ENCODE peak calls at places on chromosomes 16 and 17, in five cellular contexts. L is stomach, W is PC-9, B is H9, A is RWPE1. M is an unnamed sample.

GRCh38 chr16:23124315-23124714 is 24.9 kb downstream of the USP31 start:
- DNase-seq in W (no peak), B (no peak), A (peak; percentile 77), L (no peak), M (peak; percentile 71)

GRCh38 chr17:75412455-75413317 is 7.2 kb upstream of the GRB2 start:
- DNase-seq in L (peak; percentile 68), A (peak; percentile 70), W (peak; percentile 43), B (peak; percentile 84), M (no peak)

GRCh38 chr17:44977065-44977464 is 9.0 kb upstream of the C1QL1 start:
- DNase-seq in B (no peak), W (no peak), L (no peak), A (no peak), M (no peak)

GRCh38 chr16:24980077-24980793 is 34.9 kb downstream of the ARHGAP17 start:
- DNase-seq in A (peak; percentile 26), L (no peak), W (peak; percentile 78), B (peak; percentile 19), M (no peak)

GRCh38 chr16:15822957-15823356 is 33.9 kb downstream of the MYH11 start:
- DNase-seq in B (no peak), L (peak; percentile 68), A (no peak), W (no peak), M (no peak)

GRCh38 chr17:78168906-78169793 is 769 bp downstream of the SYNGR2 start:
- DNase-seq in B (peak; percentile 88), L (peak; percentile 72), A (peak; percentile 72), W (no peak), M (no peak)

GRCh38 chr16:4200781-4201137 is 41.1 kb downstream of the SRL start:
- DNase-seq in W (peak; percentile 52), A (no peak), B (no peak), L (no peak), M (no peak)

GRCh38 chr17:33267279-33267790 is 25.8 kb downstream of the ASIC2 start:
- DNase-seq in B (no peak), A (peak; percentile 91), L (no peak), W (peak; percentile 50), M (peak; percentile 78)

GRCh38 chr17:30170415-30170987 is 53.9 kb downstream of the NSRP1 start:
- DNase-seq in B (no peak), A (peak; percentile 11), W (no peak), L (no peak), M (no peak)

DNA sequence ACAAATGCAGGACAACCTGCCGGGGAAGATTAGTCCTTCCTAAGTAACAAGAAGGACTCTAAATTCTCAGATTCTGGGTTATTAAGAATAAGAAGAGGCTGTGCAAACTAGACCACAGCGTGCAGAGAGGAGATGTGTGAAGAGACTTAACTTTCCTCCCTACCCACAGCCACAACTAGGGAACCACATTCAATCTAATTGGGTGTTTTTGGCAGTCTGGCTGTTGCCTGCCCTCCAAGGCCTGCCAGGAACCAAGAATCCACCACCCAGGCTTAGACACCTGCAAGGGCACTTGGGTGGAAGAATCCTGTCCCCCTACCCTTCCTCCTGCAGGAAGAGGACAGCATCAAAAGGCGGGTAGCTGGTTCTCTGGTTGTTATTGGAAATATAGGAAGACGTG is 202.0 kb downstream of the PARN start:
- DNase-seq in W (no peak), L (no peak), B (no peak), A (no peak), M (no peak)
- H3K27ac ChIP-seq in W (peak overlapping the region; percentile 94), L (no peak overlapping the region), B (no peak overlapping the region), A (no peak overlapping the region), M (no peak overlapping the region)

GRCh38 chr17:15269690-15270089 is 4.6 kb upstream of the PMP22 start:
- DNase-seq in L (no peak), A (no peak), B (no peak), W (no peak), M (no peak)

GRCh38 chr17:15270628-15271381 is 5.7 kb upstream of the PMP22 start:
- DNase-seq in B (no peak), L (no peak), W (no peak), A (no peak), M (no peak)

GRCh38 chr17:15273141-15273793 is 8.1 kb upstream of the PMP22 start:
- DNase-seq in L (no peak), B (no peak), W (peak; percentile 39), A (no peak), M (no peak)

GRCh38 chr17:15271731-15272130 is 6.6 kb upstream of the PMP22 start:
- DNase-seq in W (no peak), A (no peak), L (no peak), B (no peak), M (no peak)

GRCh38 chr17:15274017-15274416 is 8.9 kb upstream of the PMP22 start:
- DNase-seq in W (no peak), A (no peak), B (no peak), L (no peak), M (no peak)
- H3K27ac ChIP-seq in W (no peak overlapping the region), A (no peak overlapping the region), B (no peak overlapping the region), L (no peak overlapping the region), M (no peak overlapping the region)

DNA sequence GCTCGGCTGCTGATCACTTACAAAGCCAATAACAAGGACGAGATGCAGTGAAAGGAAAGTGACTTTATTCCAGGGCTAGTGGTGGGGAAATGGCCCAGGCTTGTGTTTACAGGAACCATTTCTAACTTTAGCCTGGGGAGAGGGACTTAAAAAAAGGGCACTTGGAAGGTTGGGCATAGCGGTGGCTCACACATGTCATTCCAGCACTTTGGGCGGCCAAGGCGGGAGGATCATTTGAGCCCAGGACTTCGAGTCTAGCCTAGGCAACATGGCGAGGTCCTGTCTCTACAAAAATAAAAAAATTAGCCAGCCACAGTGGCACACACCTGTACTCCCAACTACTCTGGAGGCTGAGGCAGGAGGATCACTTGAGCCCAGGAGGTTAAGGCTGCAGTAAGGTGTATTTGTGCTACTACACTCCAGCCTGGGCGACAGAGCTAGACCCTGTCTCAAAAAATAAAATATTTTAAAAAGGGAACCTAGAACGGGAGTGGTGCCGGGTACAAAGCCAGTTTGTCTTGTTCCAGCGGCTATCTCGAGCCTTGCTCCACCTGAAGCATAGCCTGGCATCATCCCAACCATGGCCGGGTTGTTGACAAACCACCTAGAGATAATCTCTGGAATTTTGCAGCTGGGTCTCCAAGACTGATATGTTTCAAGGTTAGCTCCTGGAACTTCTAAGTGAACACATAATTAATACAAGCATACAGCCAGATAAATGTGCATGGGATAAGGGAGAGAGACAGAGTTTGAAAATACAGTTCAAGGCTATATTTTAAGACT is 5.7 kb upstream of the TVP23A start:
- DNase-seq in A (no peak), B (no peak), W (peak; percentile 51), L (peak; percentile 97), M (no peak)
- H3K27ac ChIP-seq in A (no peak overlapping the region), B (no peak overlapping the region), W (no peak overlapping the region), L (peak overlapping the region; percentile 67), M (no peak overlapping the region)

DNA sequence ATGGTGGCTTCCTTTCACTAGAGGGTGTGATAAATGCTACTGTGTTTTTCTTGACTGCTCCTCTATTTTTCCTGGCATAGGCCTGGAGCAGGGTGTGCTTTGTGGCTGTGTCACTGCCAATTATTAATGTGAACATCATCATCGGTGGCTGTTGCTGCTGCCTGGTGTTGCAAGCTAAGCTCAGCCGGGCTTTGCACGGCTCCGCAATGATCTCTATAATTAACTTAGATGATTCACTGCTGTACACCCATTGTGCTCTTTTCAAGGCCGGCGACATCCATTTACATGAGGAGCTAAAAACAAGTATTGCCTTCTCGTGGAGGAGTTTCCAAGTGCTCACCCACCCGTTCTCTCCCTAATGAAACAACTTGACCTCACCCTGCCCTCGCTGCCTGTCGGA is 160.1 kb upstream of the IRX3 start:
- DNase-seq in B (no peak), L (no peak), A (peak; percentile 63), W (peak; percentile 67), M (no peak)
- H3K27ac ChIP-seq in B (no peak overlapping the region), L (no peak overlapping the region), A (peak overlapping the region; percentile 89), W (peak overlapping the region; percentile 35), M (no peak overlapping the region)

GRCh38 chr17:40343126-40344119 is 21.1 kb downstream of the GJD3 start:
- DNase-seq in B (no peak), A (no peak), L (no peak), W (no peak), M (no peak)
- H3K27ac ChIP-seq in B (no peak overlapping the region), A (peak overlapping the region; percentile 96), L (peak overlapping the region; percentile 88), W (no peak overlapping the region), M (no peak overlapping the region)

DNA sequence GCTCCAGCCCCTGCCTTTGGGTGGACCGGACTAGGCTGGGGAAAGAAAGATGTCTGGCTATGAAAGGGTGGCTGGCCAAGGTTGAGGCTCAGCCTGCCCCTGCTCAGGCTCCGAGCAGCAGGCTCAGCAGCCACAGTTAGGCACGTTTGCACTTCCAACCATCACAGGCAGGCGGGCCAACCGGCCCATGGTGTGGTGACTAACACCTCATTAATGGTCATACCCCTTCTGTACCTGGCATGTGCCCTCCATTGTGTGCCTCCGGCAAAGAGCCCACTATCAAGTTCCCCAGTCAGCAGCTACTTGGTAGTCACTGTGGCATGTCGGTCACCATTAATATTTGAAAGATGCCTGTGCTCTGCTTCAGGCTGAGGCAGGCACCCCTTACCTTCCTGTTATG is 6.7 kb downstream of the TBC1D24 start:
- DNase-seq in A (no peak), W (no peak), L (no peak), B (no peak), M (no peak)
- H3K27ac ChIP-seq in A (peak overlapping the region; percentile 19), W (no peak overlapping the region), L (no peak overlapping the region), B (no peak overlapping the region), M (no peak overlapping the region)

GRCh38 chr17:56681561-56682266 is 88.2 kb downstream of the NOG start:
- DNase-seq in A (peak; percentile 74), B (no peak), W (peak; percentile 99), L (no peak), M (peak; percentile 54)
- H3K27ac ChIP-seq in A (peak overlapping the region; percentile 72), B (no peak overlapping the region), W (peak overlapping the region; percentile 96), L (no peak overlapping the region), M (peak overlapping the region; percentile 82)

GRCh38 chr17:8680850-8681174 is 50.3 kb upstream of the MYH10 start:
- DNase-seq in L (no peak), B (no peak), W (no peak), A (no peak), M (no peak)
- H3K27ac ChIP-seq in L (no peak overlapping the region), B (no peak overlapping the region), W (no peak overlapping the region), A (no peak overlapping the region), M (no peak overlapping the region)

DNA sequence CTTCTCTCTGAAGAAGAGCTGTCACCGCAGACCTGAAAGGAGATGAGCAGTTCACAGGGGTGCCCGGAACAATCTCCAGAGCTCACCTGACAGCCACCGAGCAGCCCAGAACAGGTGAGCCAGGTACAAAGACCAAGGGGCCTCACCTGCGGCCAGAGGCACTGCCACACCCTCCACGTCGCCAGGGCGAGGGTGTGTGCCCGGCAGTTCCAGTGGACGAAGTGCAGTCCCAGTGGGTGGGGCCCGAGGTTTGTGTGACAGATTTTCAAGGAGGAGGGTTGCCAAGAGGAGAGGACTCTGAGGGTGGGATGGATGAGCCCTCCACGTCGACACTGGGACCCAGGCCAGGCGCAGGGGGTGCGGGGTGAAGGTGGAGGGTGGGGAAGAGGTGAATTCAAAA is 61.7 kb downstream of the SMPD3 start:
- DNase-seq in L (peak; percentile 86), A (no peak), W (no peak), B (no peak), M (no peak)
- H3K27ac ChIP-seq in L (peak overlapping the region; percentile 88), A (no peak overlapping the region), W (no peak overlapping the region), B (no peak overlapping the region), M (no peak overlapping the region)